ENCODE peak calls at places on chromosome 11, in six cellular contexts. Q, T, A, V, N and I are unnamed samples. For H3K4me1, the result is how much of the 10 kb centered on the place peaks cover.

GRCh38 chr11:45922425-45923082 is at the start of gene LARGE2:
- DNase-seq in Q (no peak), T (peak), A (no peak), V (peak), N (no peak), I (peak)

GRCh38 chr11:132448334-132448995 is 1078.0 kb downstream of the NTM start:
- DNase-seq in Q (no peak), T (no peak), A (no peak), V (no peak), N (no peak), I (no peak)

GRCh38 chr11:91404344-91404743 is 820.3 kb upstream of the FAT3 start:
- DNase-seq in Q (no peak), T (no peak), A (no peak), V (no peak), N (no peak), I (no peak)

GRCh38 chr11:11148104-11148509 is 204.9 kb downstream of the CSNK2A3 start:
- DNase-seq in Q (peak), T (peak), A (peak), V (peak), N (peak), I (no peak)

GRCh38 chr11:18066626-18067025 is 20.6 kb upstream of the TPH1 start:
- DNase-seq in Q (no peak), T (no peak), A (no peak), V (no peak), N (no peak), I (no peak)

GRCh38 chr11:66247295-66247694 is 21.1 kb upstream of the RAB1B start:
- DNase-seq in Q (no peak), T (no peak), A (no peak), V (no peak), N (no peak), I (no peak)

GRCh38 chr11:94910779-94911178 is 62.6 kb downstream of the CWC15 start:
- DNase-seq in Q (no peak), T (no peak), A (no peak), V (no peak), N (no peak), I (no peak)

GRCh38 chr11:128342511-128343133 is 244.7 kb downstream of the ETS1 start:
- DNase-seq in Q (peak), T (peak), A (peak), V (no peak), N (peak), I (peak)

GRCh38 chr11:105573091-105573490 is 36.8 kb upstream of the GRIA4 start:
- DNase-seq in Q (no peak), T (no peak), A (no peak), V (no peak), N (no peak), I (no peak)

GRCh38 chr11:73851046-73851764 is 25.4 kb downstream of the COA4 start:
- DNase-seq in Q (no peak), T (no peak), A (no peak), V (no peak), N (no peak), I (no peak)

GRCh38 chr11:65777821-65778361 is 2.9 kb downstream of the AP5B1 start:
- DNase-seq in Q (no peak), T (peak), A (no peak), V (peak), N (no peak), I (peak)

GRCh38 chr11:73862971-73863370 is 13.7 kb downstream of the COA4 start:
- DNase-seq in Q (no peak), T (no peak), A (no peak), V (no peak), N (no peak), I (no peak)

GRCh38 chr11:27998552-27998951 is 109.4 kb downstream of the KIF18A start:
- DNase-seq in Q (peak), T (no peak), A (no peak), V (no peak), N (no peak), I (no peak)

GRCh38 chr11:75500742-75501141 is 25.0 kb downstream of the GDPD5 start:
- DNase-seq in Q (peak), T (no peak), A (no peak), V (no peak), N (no peak), I (no peak)

GRCh38 chr11:60777572-60777971 is 7.6 kb upstream of the MS4A10 start:
- DNase-seq in Q (peak), T (peak), A (no peak), V (peak), N (peak), I (peak)

GRCh38 chr11:126339866-126340434 is 15.5 kb upstream of the ST3GAL4 start:
- DNase-seq in Q (no peak), T (peak), A (no peak), V (peak), N (peak), I (peak)

GRCh38 chr11:44565746-44566558 is 489 bp downstream of the CD82 start:
- DNase-seq in Q (no peak), T (no peak), A (no peak), V (no peak), N (no peak), I (peak)

GRCh38 chr11:8086001-8086479 is 5.0 kb downstream of the TUB start:
- DNase-seq in Q (no peak), T (no peak), A (no peak), V (no peak), N (no peak), I (peak)
- H3K27ac ChIP-seq in Q (no peak), T (no peak), A (no peak), V (no peak), N (no peak), I (no peak)

GRCh38 chr11:111435046-111435698 is 56.1 kb upstream of the POU2AF1 start:
- DNase-seq in Q (no peak), T (no peak), A (no peak), V (no peak), N (no peak), I (no peak)
- H3K4me1 ChIP-seq in Q (under half), T (under half), A (under half), V (under half), N (under half), I (under half)

GRCh38 chr11:122418032-122418431 is 237.5 kb upstream of the UBASH3B start:
- DNase-seq in Q (no peak), T (no peak), A (no peak), V (no peak), N (no peak), I (no peak)
- H3K27ac ChIP-seq in Q (no peak), T (no peak), A (no peak), V (no peak), N (no peak), I (no peak)

GRCh38 chr11:78453140-78453935 is 35.7 kb upstream of the GAB2 start:
- DNase-seq in Q (no peak), T (no peak), A (no peak), V (no peak), N (no peak), I (no peak)
- H3K4me1 ChIP-seq in Q (under half), T (under half), A (under half), V (under half), N (under half), I (under half)